ENCODE peak calls at places on chromosomes 12 and 14, in six cellular contexts. N is fibroblast of the aortic adventitia, G is fibroblast of mammary gland, X is AG04450, L is PC-3, S is PC-9. E is an unnamed sample.

GRCh38 chr14:56310643-56311042 is 192.4 kb downstream of the PELI2 start:
- DNase-seq in N (peak), G (no peak), X (no peak), L (no peak), S (no peak), E (no peak)

GRCh38 chr14:98957211-98958047 is 314.6 kb downstream of the BCL11B start:
- DNase-seq in N (peak), G (peak), X (no peak), L (no peak), S (no peak), E (no peak)

GRCh38 chr14:102731871-102732800 is 45.1 kb upstream of the TRAF3 start:
- DNase-seq in N (no peak), G (no peak), X (no peak), L (no peak), S (no peak), E (no peak)

GRCh38 chr14:100665518-100666032 is 61.1 kb upstream of the DLK1 start:
- DNase-seq in N (peak), G (peak), X (no peak), L (peak), S (no peak), E (no peak)

GRCh38 chr12:126879820-126880219 is 1387.2 kb upstream of the TMEM132C start:
- DNase-seq in N (no peak), G (no peak), X (no peak), L (no peak), S (no peak), E (no peak)

GRCh38 chr12:93108958-93109357 is 179.9 kb upstream of the EEA1 start:
- DNase-seq in N (peak), G (no peak), X (no peak), L (no peak), S (no peak), E (no peak)

GRCh38 chr12:9811651-9812050 is 15.6 kb upstream of the KLRF1 start:
- DNase-seq in N (no peak), G (no peak), X (no peak), L (no peak), S (no peak), E (no peak)

GRCh38 chr14:36856095-36856878 is 194.6 kb downstream of the PAX9 start:
- DNase-seq in N (no peak), G (no peak), X (no peak), L (peak), S (no peak), E (no peak)

GRCh38 chr12:19842116-19842515 is 402.8 kb downstream of the AEBP2 start:
- DNase-seq in N (peak), G (peak), X (no peak), L (no peak), S (no peak), E (no peak)

GRCh38 chr14:103540816-103541493 is 12.0 kb downstream of the TRMT61A start:
- DNase-seq in N (no peak), G (no peak), X (no peak), L (no peak), S (no peak), E (no peak)

DNA sequence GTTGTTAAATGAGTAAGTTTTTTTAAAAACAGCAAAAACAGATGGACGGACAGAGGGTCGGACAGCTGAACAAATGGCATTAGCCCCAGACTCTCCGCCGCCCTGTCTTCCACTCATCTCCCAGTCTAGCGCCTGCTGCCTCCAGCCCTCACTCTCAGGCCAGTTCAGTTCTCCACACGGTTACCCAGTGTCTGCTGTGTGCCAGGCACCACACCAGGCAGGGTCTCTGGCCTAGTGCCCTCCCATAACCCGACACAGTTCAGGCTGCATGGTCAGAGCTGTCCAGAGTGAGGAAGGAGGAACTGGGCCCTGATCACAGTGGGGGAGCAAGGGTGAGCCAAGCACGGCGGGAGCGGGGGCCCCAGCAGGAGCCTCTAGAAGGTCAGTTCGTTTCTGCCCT is 12.9 kb upstream of the LRTM2 start:
- DNase-seq in N (no peak), G (no peak), X (no peak), L (no peak), S (no peak), E (no peak)
- H3K4me3 ChIP-seq in N (no peak), G (no peak), X (no peak), L (no peak), S (no peak), E (no peak)

GRCh38 chr12:128844031-128844635 is 9.1 kb upstream of the GLT1D1 start:
- DNase-seq in N (no peak), G (no peak), X (no peak), L (no peak), S (no peak), E (no peak)
- TF ChIP-seq CTCF in N (no peak), G (no peak), X (no peak), L (no peak), S (peak), E (no peak)

DNA sequence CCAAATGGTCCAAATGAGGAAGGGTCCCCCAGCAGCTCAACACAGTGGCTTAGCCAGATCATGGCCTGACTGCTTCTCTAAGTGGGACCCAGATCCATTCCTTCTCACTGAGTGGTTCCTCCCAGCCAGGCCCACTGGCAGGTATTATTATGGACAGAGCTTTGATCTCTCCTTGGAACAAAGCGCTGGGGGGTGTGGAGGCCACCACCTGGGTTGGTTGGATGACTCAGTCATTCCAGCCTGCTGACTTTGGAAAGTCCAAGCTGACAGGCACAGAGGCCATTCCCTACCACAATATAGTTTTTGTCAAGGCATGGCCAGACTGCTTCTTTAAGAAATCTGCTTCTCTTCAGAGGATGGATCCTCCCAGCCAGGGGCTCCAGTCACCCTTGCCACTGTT is 341.1 kb downstream of the BTG1 start:
- DNase-seq in N (no peak), G (peak), X (no peak), L (peak), S (no peak), E (no peak)
- H3K4me3 ChIP-seq in N (no peak), G (no peak), X (no peak), L (no peak), S (no peak), E (no peak)

GRCh38 chr14:81170104-81170828 is 50.5 kb downstream of the GTF2A1 start:
- DNase-seq in N (peak), G (peak), X (peak), L (peak), S (peak), E (peak)
- TF ChIP-seq CTCF in N (peak), G (peak), X (peak), L (peak), S (peak), E (peak)

GRCh38 chr12:27899151-27899661 is 73.3 kb downstream of the PTHLH start:
- DNase-seq in N (peak), G (peak), X (peak), L (peak), S (no peak), E (peak)
- H3K4me3 ChIP-seq in N (no peak), G (no peak), X (no peak), L (no peak), S (no peak), E (no peak)

DNA sequence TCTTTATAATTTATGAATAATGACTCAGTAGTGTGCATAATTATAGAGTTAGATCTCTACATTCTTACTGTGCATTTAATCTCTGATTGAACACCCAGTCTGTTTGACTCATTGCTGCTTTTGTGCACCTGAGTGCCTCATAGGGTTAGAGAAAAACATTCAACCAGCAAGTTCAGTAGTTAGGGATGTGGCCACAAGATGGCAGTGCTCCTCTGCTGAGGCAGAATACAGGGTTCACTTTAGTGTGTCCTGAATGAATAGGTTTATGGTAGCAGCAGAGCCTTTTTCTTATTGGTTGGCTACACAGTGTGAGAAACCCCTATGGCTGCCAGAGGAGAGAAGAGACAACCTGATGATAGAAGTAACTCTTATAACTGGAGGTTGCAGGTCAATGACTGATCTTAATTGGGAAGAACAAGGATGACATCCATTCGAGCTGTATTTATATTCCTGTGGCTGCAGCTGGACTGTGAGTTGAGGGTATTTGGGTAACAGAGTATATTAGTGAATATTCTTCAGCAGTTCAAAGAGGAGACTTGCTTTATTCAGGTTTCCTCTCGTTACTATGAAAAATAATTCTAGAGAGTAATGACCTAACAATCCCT is 194.9 kb upstream of the OR4E1 start:
- DNase-seq in N (peak), G (peak), X (no peak), L (peak), S (no peak), E (peak)
- TF ChIP-seq CTCF in N (peak), G (peak), X (peak), L (peak), S (peak), E (peak)

DNA sequence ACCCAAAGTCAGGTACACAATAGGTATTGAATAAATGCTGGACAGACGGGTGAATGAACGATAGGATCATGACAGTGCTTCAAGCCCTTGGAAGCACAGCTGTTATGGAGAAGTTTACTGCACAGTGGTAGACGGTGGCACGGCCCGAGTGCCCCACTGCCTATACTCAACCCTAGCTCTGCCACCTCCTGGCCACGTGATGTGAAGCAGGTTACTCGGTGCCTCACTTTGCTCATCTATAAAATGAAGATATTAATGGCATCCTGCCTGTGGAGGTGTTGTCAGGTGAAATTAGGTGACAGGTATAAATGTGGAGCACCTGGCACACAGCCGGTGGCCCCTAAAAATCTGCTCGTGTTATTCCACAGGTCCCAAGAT is 5.8 kb downstream of the ASB2 start:
- DNase-seq in N (no peak), G (no peak), X (no peak), L (peak), S (no peak), E (no peak)
- H3K4me3 ChIP-seq in N (no peak), G (no peak), X (no peak), L (peak), S (no peak), E (no peak)

GRCh38 chr12:45969084-45969483 is 21.3 kb downstream of the SCAF11 start:
- DNase-seq in N (peak), G (no peak), X (no peak), L (no peak), S (no peak), E (no peak)

GRCh38 chr12:45962553-45963325 is 27.6 kb downstream of the SCAF11 start:
- DNase-seq in N (no peak), G (no peak), X (no peak), L (no peak), S (no peak), E (no peak)

DNA sequence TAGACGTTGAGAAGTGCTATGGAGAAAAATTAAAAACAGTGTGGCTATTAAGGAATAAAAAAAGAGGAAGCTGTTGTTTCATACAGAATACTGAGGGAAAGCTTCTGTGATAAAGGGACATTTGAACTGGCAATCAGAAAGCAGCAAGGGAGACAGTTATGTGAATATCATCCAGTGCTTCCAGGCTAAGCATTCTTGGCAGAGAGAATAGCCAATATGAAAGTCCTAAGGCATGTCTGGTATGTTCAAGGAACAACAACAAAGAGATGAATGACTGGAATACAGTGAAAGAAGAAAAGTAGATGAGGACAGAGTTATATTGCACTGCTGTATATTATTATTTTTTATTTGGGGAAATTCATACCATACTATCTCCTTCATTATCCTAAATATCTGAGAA is 23.9 kb downstream of the SCAF11 start:
- DNase-seq in N (peak), G (peak), X (peak), L (no peak), S (no peak), E (no peak)
- TF ChIP-seq CTCF in N (no peak), G (no peak), X (no peak), L (no peak), S (no peak), E (no peak)

GRCh38 chr12:11746940-11747716 is 97.7 kb downstream of the ETV6 start:
- DNase-seq in N (no peak), G (no peak), X (no peak), L (no peak), S (no peak), E (no peak)
- H3K4me3 ChIP-seq in N (no peak), G (no peak), X (no peak), L (no peak), S (no peak), E (no peak)